ENCODE peak calls at places on chromosome 16, in ten cellular contexts. One of them, this sample, is unnamed.

GRCh38 chr16:85113913-85114312 is 1.6 kb upstream of the CIBAR2 start:
- DNase-seq in GM23248: no peak
- DNase-seq in PC-9: no peak
- DNase-seq in GM23338: no peak
- DNase-seq in hepatocyte: no peak
- DNase-seq in SK-N-SH: no peak
- DNase-seq in MM.1S: no peak
- DNase-seq in HCT116: no peak
- DNase-seq in Karpas-422: no peak
- DNase-seq in OCI-LY7: no peak
- DNase-seq in this sample: no peak

GRCh38 chr16:30912794-30913412 is 10.5 kb upstream of the FBXL19 start:
- DNase-seq in PC-9: no peak
- DNase-seq in Karpas-422: peak; percentile 34
- DNase-seq in MM.1S: no peak
- DNase-seq in OCI-LY7: no peak
- DNase-seq in SK-N-SH: no peak
- DNase-seq in GM23248: no peak
- DNase-seq in hepatocyte: no peak
- DNase-seq in GM23338: no peak
- DNase-seq in HCT116: no peak
- DNase-seq in this sample: no peak

GRCh38 chr16:11552445-11552844 is 34.3 kb downstream of the LITAF start:
- DNase-seq in Karpas-422: peak; percentile 10
- DNase-seq in GM23248: no peak
- DNase-seq in SK-N-SH: no peak
- DNase-seq in GM23338: no peak
- DNase-seq in hepatocyte: no peak
- DNase-seq in PC-9: no peak
- DNase-seq in HCT116: no peak
- DNase-seq in MM.1S: no peak
- DNase-seq in OCI-LY7: no peak
- DNase-seq in this sample: no peak

GRCh38 chr16:85202631-85203461 is 90.6 kb upstream of the CIBAR2 start:
- DNase-seq in PC-9: no peak
- DNase-seq in GM23338: peak; percentile 64
- DNase-seq in Karpas-422: no peak
- DNase-seq in HCT116: no peak
- DNase-seq in MM.1S: no peak
- DNase-seq in GM23248: peak; percentile 88
- DNase-seq in SK-N-SH: peak; percentile 95
- DNase-seq in OCI-LY7: no peak
- DNase-seq in hepatocyte: peak; percentile 82
- DNase-seq in this sample: no peak

GRCh38 chr16:87328846-87329245 is 11.7 kb upstream of the C16orf95 start:
- DNase-seq in Karpas-422: no peak
- DNase-seq in GM23338: no peak
- DNase-seq in MM.1S: no peak
- DNase-seq in GM23248: no peak
- DNase-seq in PC-9: no peak
- DNase-seq in HCT116: no peak
- DNase-seq in SK-N-SH: no peak
- DNase-seq in OCI-LY7: peak; percentile 21
- DNase-seq in hepatocyte: no peak
- DNase-seq in this sample: no peak

GRCh38 chr16:25035494-25036405 is 20.6 kb upstream of the ARHGAP17 start:
- DNase-seq in PC-9: no peak
- DNase-seq in GM23338: no peak
- DNase-seq in Karpas-422: no peak
- DNase-seq in OCI-LY7: no peak
- DNase-seq in HCT116: no peak
- DNase-seq in hepatocyte: no peak
- DNase-seq in GM23248: no peak
- DNase-seq in MM.1S: no peak
- DNase-seq in SK-N-SH: no peak
- DNase-seq in this sample: peak; percentile 21

GRCh38 chr16:1651509-1652342 is 26.4 kb upstream of the JPT2 start:
- DNase-seq in hepatocyte: no peak
- DNase-seq in HCT116: no peak
- DNase-seq in GM23338: no peak
- DNase-seq in Karpas-422: no peak
- DNase-seq in SK-N-SH: peak; percentile 42
- DNase-seq in OCI-LY7: no peak
- DNase-seq in PC-9: no peak
- DNase-seq in GM23248: peak; percentile 20
- DNase-seq in MM.1S: no peak
- DNase-seq in this sample: peak; percentile 6

GRCh38 chr16:87344931-87345631 is 27.9 kb upstream of the C16orf95 start:
- DNase-seq in hepatocyte: no peak
- DNase-seq in PC-9: no peak
- DNase-seq in SK-N-SH: no peak
- DNase-seq in GM23248: no peak
- DNase-seq in MM.1S: no peak
- DNase-seq in OCI-LY7: no peak
- DNase-seq in GM23338: peak; percentile 36
- DNase-seq in Karpas-422: no peak
- DNase-seq in HCT116: no peak
- DNase-seq in this sample: no peak

GRCh38 chr16:17544785-17545184 is 74.0 kb upstream of the XYLT1 start:
- DNase-seq in PC-9: no peak
- DNase-seq in GM23248: no peak
- DNase-seq in GM23338: peak; percentile 81
- DNase-seq in HCT116: peak; percentile 8
- DNase-seq in Karpas-422: peak; percentile 73
- DNase-seq in OCI-LY7: peak; percentile 4
- DNase-seq in SK-N-SH: no peak
- DNase-seq in MM.1S: no peak
- DNase-seq in hepatocyte: no peak
- DNase-seq in this sample: no peak

GRCh38 chr16:88762258-88762870 is 22.7 kb downstream of the PIEZO1 start:
- DNase-seq in Karpas-422: no peak
- DNase-seq in SK-N-SH: no peak
- DNase-seq in GM23248: no peak
- DNase-seq in GM23338: no peak
- DNase-seq in HCT116: no peak
- DNase-seq in hepatocyte: no peak
- DNase-seq in PC-9: no peak
- DNase-seq in MM.1S: no peak
- DNase-seq in OCI-LY7: no peak
- DNase-seq in this sample: no peak

GRCh38 chr16:3025032-3026002 is 1.5 kb downstream of the THOC6 start:
- DNase-seq in PC-9: no peak
- DNase-seq in HCT116: no peak
- DNase-seq in MM.1S: no peak
- DNase-seq in hepatocyte: peak; percentile 23
- DNase-seq in OCI-LY7: no peak
- DNase-seq in GM23248: no peak
- DNase-seq in SK-N-SH: no peak
- DNase-seq in GM23338: no peak
- DNase-seq in Karpas-422: no peak
- DNase-seq in this sample: no peak

GRCh38 chr16:2090819-2091721 is 43.3 kb downstream of the TSC2 start:
- DNase-seq in GM23248: peak; percentile 62
- DNase-seq in HCT116: peak; percentile 66
- DNase-seq in hepatocyte: peak; percentile 95
- DNase-seq in Karpas-422: peak; percentile 85
- DNase-seq in MM.1S: no peak
- DNase-seq in OCI-LY7: peak; percentile 57
- DNase-seq in SK-N-SH: peak; percentile 75
- DNase-seq in PC-9: peak; percentile 98
- DNase-seq in GM23338: peak; percentile 88
- DNase-seq in this sample: peak; percentile 84

GRCh38 chr16:14545346-14545884 is 84.6 kb downstream of the PARN start:
- DNase-seq in MM.1S: no peak
- DNase-seq in HCT116: no peak
- DNase-seq in GM23338: no peak
- DNase-seq in hepatocyte: peak; percentile 33
- DNase-seq in SK-N-SH: no peak
- DNase-seq in GM23248: no peak
- DNase-seq in OCI-LY7: no peak
- DNase-seq in Karpas-422: no peak
- DNase-seq in PC-9: no peak
- DNase-seq in this sample: no peak

GRCh38 chr16:3032624-3033023 is 4.1 kb downstream of the BICDL2 start:
- DNase-seq in PC-9: no peak
- DNase-seq in GM23338: no peak
- DNase-seq in OCI-LY7: no peak
- DNase-seq in SK-N-SH: no peak
- DNase-seq in HCT116: no peak
- DNase-seq in Karpas-422: no peak
- DNase-seq in hepatocyte: no peak
- DNase-seq in GM23248: no peak
- DNase-seq in MM.1S: no peak
- DNase-seq in this sample: no peak

GRCh38 chr16:87653234-87653633 is 50.9 kb downstream of the JPH3 start:
- DNase-seq in hepatocyte: peak; percentile 24
- DNase-seq in GM23338: peak; percentile 54
- DNase-seq in SK-N-SH: peak; percentile 66
- DNase-seq in GM23248: peak; percentile 36
- DNase-seq in Karpas-422: peak; percentile 60
- DNase-seq in HCT116: peak; percentile 54
- DNase-seq in MM.1S: no peak
- DNase-seq in OCI-LY7: peak; percentile 50
- DNase-seq in PC-9: no peak
- DNase-seq in this sample: peak; percentile 20

GRCh38 chr16:71933913-71934696 is 38.8 kb downstream of the IST1 start:
- DNase-seq in HCT116: no peak
- DNase-seq in GM23338: no peak
- DNase-seq in Karpas-422: no peak
- DNase-seq in hepatocyte: peak; percentile 32
- DNase-seq in GM23248: peak; percentile 83
- DNase-seq in MM.1S: no peak
- DNase-seq in OCI-LY7: no peak
- DNase-seq in PC-9: peak; percentile 15
- DNase-seq in SK-N-SH: no peak
- DNase-seq in this sample: peak; percentile 38

GRCh38 chr16:86806838-86807351 is 228.5 kb downstream of the FOXL1 start:
- DNase-seq in GM23338: peak; percentile 46
- DNase-seq in hepatocyte: no peak
- DNase-seq in SK-N-SH: no peak
- DNase-seq in Karpas-422: no peak
- DNase-seq in MM.1S: no peak
- DNase-seq in PC-9: no peak
- DNase-seq in HCT116: no peak
- DNase-seq in OCI-LY7: no peak
- DNase-seq in GM23248: no peak
- DNase-seq in this sample: no peak

GRCh38 chr16:57384248-57385070 is 12.2 kb downstream of the CX3CL1 start:
- DNase-seq in GM23248: no peak
- DNase-seq in hepatocyte: no peak
- DNase-seq in Karpas-422: no peak
- DNase-seq in OCI-LY7: peak; percentile 24
- DNase-seq in SK-N-SH: no peak
- DNase-seq in HCT116: no peak
- DNase-seq in MM.1S: no peak
- DNase-seq in GM23338: no peak
- DNase-seq in PC-9: no peak
- DNase-seq in this sample: no peak

DNA sequence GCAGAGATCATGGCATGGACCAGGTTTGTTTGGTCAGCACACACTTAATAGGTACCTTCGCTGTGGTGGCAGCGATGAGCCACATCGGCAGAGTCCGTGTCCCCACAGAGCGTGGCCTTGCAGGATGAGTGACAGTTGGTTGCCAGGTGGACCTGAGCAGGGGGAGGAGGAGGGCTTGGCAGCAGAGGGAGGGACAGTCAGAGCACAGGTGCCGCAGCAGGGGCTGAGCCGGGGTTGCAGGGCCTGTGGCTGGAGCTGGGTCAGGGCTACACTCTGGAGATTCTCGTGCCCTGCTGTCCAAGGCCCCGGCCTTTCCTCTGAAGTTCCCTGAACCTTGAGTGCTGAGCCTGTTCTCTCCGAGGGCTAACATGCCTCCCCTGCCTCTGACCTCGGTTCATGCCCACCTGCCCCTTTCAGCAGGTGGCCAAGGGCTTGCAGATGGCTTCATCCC is 24.8 kb downstream of the POLR3E start:
- DNase-seq in PC-9: no peak
- DNase-seq in HCT116: no peak
- DNase-seq in SK-N-SH: no peak
- DNase-seq in Karpas-422: no peak
- DNase-seq in OCI-LY7: no peak
- DNase-seq in GM23338: no peak
- DNase-seq in GM23248: no peak
- DNase-seq in hepatocyte: no peak
- DNase-seq in MM.1S: no peak
- DNase-seq in this sample: no peak
- H3K9me2 ChIP-seq in PC-9: no peaks in the 10 kb centered on the region
- H3K9me2 ChIP-seq in HCT116: no peaks in the 10 kb centered on the region
- H3K9me2 ChIP-seq in SK-N-SH: no peaks in the 10 kb centered on the region
- H3K9me2 ChIP-seq in Karpas-422: no peaks in the 10 kb centered on the region
- H3K9me2 ChIP-seq in OCI-LY7: no peaks in the 10 kb centered on the region
- H3K9me2 ChIP-seq in GM23338: no peaks in the 10 kb centered on the region
- H3K9me2 ChIP-seq in GM23248: no peaks in the 10 kb centered on the region
- H3K9me2 ChIP-seq in hepatocyte: no peaks in the 10 kb centered on the region
- H3K9me2 ChIP-seq in MM.1S: no peaks in the 10 kb centered on the region
- H3K9me2 ChIP-seq in this sample: no peaks in the 10 kb centered on the region

GRCh38 chr16:50308237-50308965 is 42.0 kb downstream of the ADCY7 start:
- DNase-seq in MM.1S: no peak
- DNase-seq in HCT116: no peak
- DNase-seq in OCI-LY7: no peak
- DNase-seq in hepatocyte: no peak
- DNase-seq in Karpas-422: no peak
- DNase-seq in PC-9: no peak
- DNase-seq in GM23338: no peak
- DNase-seq in GM23248: no peak
- DNase-seq in SK-N-SH: peak; percentile 22
- DNase-seq in this sample: no peak
- H3K9me2 ChIP-seq in MM.1S: no peaks in the 10 kb centered on the region
- H3K9me2 ChIP-seq in HCT116: no peaks in the 10 kb centered on the region
- H3K9me2 ChIP-seq in OCI-LY7: no peaks in the 10 kb centered on the region
- H3K9me2 ChIP-seq in hepatocyte: no peaks in the 10 kb centered on the region
- H3K9me2 ChIP-seq in Karpas-422: no peaks in the 10 kb centered on the region
- H3K9me2 ChIP-seq in PC-9: no peaks in the 10 kb centered on the region
- H3K9me2 ChIP-seq in GM23338: no peaks in the 10 kb centered on the region
- H3K9me2 ChIP-seq in GM23248: no peaks in the 10 kb centered on the region
- H3K9me2 ChIP-seq in SK-N-SH: no peaks in the 10 kb centered on the region
- H3K9me2 ChIP-seq in this sample: no peaks in the 10 kb centered on the region

DNA sequence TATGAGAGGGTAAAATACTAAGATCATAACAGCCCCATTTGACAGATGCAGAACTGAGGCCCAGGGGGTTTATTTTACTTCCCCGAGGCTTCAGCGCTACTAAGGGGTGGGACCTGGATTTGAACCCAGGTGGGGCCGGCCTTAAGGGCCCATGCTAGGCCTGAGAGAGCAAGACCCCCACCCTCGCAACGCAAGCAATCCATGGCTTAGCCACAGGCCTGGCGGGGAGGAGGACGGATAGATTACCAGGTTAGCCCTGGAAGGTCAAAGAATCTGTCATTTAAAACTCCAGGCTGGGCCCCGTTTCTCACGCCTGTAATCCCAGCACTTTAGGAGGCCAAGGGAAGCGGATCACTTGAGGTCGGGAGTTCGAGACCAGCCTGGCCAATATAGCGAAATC is 1.9 kb upstream of the CDH3 start:
- DNase-seq in OCI-LY7: no peak
- DNase-seq in SK-N-SH: no peak
- DNase-seq in GM23338: no peak
- DNase-seq in GM23248: no peak
- DNase-seq in HCT116: no peak
- DNase-seq in PC-9: no peak
- DNase-seq in MM.1S: no peak
- DNase-seq in hepatocyte: no peak
- DNase-seq in Karpas-422: no peak
- DNase-seq in this sample: no peak
- H3K9me2 ChIP-seq in OCI-LY7: no peaks in the 10 kb centered on the region
- H3K9me2 ChIP-seq in SK-N-SH: no peaks in the 10 kb centered on the region
- H3K9me2 ChIP-seq in GM23338: no peaks in the 10 kb centered on the region
- H3K9me2 ChIP-seq in GM23248: no peaks in the 10 kb centered on the region
- H3K9me2 ChIP-seq in HCT116: no peaks in the 10 kb centered on the region
- H3K9me2 ChIP-seq in PC-9: no peaks in the 10 kb centered on the region
- H3K9me2 ChIP-seq in MM.1S: no peaks in the 10 kb centered on the region
- H3K9me2 ChIP-seq in hepatocyte: no peaks in the 10 kb centered on the region
- H3K9me2 ChIP-seq in Karpas-422: no peaks in the 10 kb centered on the region
- H3K9me2 ChIP-seq in this sample: no peaks in the 10 kb centered on the region

GRCh38 chr16:75537795-75538194 is 1.9 kb upstream of the CHST5 start:
- DNase-seq in Karpas-422: no peak
- DNase-seq in OCI-LY7: no peak
- DNase-seq in GM23338: no peak
- DNase-seq in MM.1S: no peak
- DNase-seq in HCT116: no peak
- DNase-seq in GM23248: no peak
- DNase-seq in PC-9: no peak
- DNase-seq in SK-N-SH: no peak
- DNase-seq in hepatocyte: no peak
- DNase-seq in this sample: no peak
- H3K9me2 ChIP-seq in Karpas-422: no peaks in the 10 kb centered on the region
- H3K9me2 ChIP-seq in OCI-LY7: no peaks in the 10 kb centered on the region
- H3K9me2 ChIP-seq in GM23338: no peaks in the 10 kb centered on the region
- H3K9me2 ChIP-seq in MM.1S: no peaks in the 10 kb centered on the region
- H3K9me2 ChIP-seq in HCT116: no peaks in the 10 kb centered on the region
- H3K9me2 ChIP-seq in GM23248: no peaks in the 10 kb centered on the region
- H3K9me2 ChIP-seq in PC-9: no peaks in the 10 kb centered on the region
- H3K9me2 ChIP-seq in SK-N-SH: no peaks in the 10 kb centered on the region
- H3K9me2 ChIP-seq in hepatocyte: no peaks in the 10 kb centered on the region
- H3K9me2 ChIP-seq in this sample: no peaks in the 10 kb centered on the region

This sample was measured in PC-3.